ENCODE peak calls at places on chromosomes 4 and X, in seven cellular contexts. A is stimulated activated effector memory CD8-positive, alpha-beta T cell treated with anti-CD3 and anti-CD28 coated beads, Interleukin-12 subunit alpha, Interleukin-12 subunit beta, amount 100 ng/mL, for 72 hours; C is midbrain; Z is stimulated activated CD8-positive, alpha-beta memory T cell treated with anti-CD3 and anti-CD28 coated beads, Interleukin-7, amount 100 ng/mL, for 24 hours; P is activated effector memory CD4-positive, alpha-beta T cell treated with anti-CD3 and anti-CD28 coated beads, Interleukin-2, amount 50 U/mL, for 16 hours; N is WERI-Rb-1; Q is omental fat pad. W is an unnamed sample.

GRCh38 chr4:58935336-58935735 is 1825.2 kb upstream of the IGFBP7 start:
- DNase-seq in A (no peak), N (no peak), C (no peak), P (no peak), Z (no peak), Q (no peak), W (peak)

GRCh38 chrX:38465686-38466085 is 95.7 kb upstream of the TSPAN7 start:
- DNase-seq in Q (no peak), C (no peak), N (no peak), A (no peak), Z (no peak), P (no peak), W (no peak)

GRCh38 chrX:32269877-32270276 is 941.5 kb downstream of the DMD start:
- DNase-seq in C (no peak), P (no peak), N (no peak), Q (no peak), Z (no peak), A (no peak), W (no peak)

GRCh38 chrX:42456301-42456700 is 321.7 kb downstream of the PPP1R2C start:
- DNase-seq in Z (no peak), A (no peak), N (no peak), C (no peak), P (no peak), Q (no peak), W (no peak)

GRCh38 chr4:116073051-116073450 is 959.6 kb upstream of the NDST4 start:
- DNase-seq in Z (no peak), C (no peak), N (no peak), A (no peak), P (no peak), Q (no peak), W (no peak)

GRCh38 chr4:21879187-21879586 is 69.4 kb downstream of the KCNIP4 start:
- DNase-seq in Z (no peak), A (no peak), C (no peak), Q (no peak), P (no peak), N (peak), W (peak)

GRCh38 chr4:145609494-145610427 is 9.4 kb upstream of the MMAA start:
- DNase-seq in C (peak), Z (peak), Q (peak), A (peak), P (peak), N (peak), W (peak)

GRCh38 chrX:72727846-72728245 is 13.7 kb upstream of the PHKA1 start:
- DNase-seq in C (no peak), N (no peak), P (no peak), Z (no peak), A (no peak), Q (no peak), W (no peak)

GRCh38 chrX:39137363-39137954 is 336.2 kb downstream of the MID1IP1 start:
- DNase-seq in Q (no peak), Z (no peak), A (no peak), N (no peak), P (no peak), C (no peak), W (no peak)

GRCh38 chr4:91325495-91325894 is 978.3 kb upstream of the GRID2 start:
- DNase-seq in Q (no peak), N (no peak), P (no peak), Z (no peak), A (no peak), C (no peak), W (peak)

GRCh38 chr4:173509031-173510001 is 20.7 kb downstream of the HAND2 start:
- DNase-seq in A (no peak), P (no peak), C (no peak), N (no peak), Z (no peak), Q (no peak), W (no peak)

GRCh38 chr4:85867281-85867680 is 392.3 kb downstream of the ARHGAP24 start:
- DNase-seq in N (no peak), C (no peak), Q (no peak), A (no peak), Z (no peak), P (no peak), W (no peak)

GRCh38 chr4:173217075-173217474 is 48.5 kb downstream of the GALNT7 start:
- DNase-seq in Q (no peak), Z (no peak), A (no peak), P (no peak), N (no peak), C (no peak), W (no peak)

GRCh38 chr4:44160776-44161377 is 287.7 kb downstream of the KCTD8 start:
- DNase-seq in C (no peak), P (no peak), N (no peak), Q (no peak), Z (no peak), A (no peak), W (no peak)

GRCh38 chrX:51376672-51377071 is 44.0 kb downstream of the NUDT10 start:
- DNase-seq in N (no peak), P (no peak), Z (no peak), A (no peak), Q (no peak), C (no peak), W (no peak)

GRCh38 chr4:31905363-31905762 is 1185.2 kb downstream of the PCDH7 start:
- DNase-seq in N (no peak), Q (no peak), Z (no peak), P (no peak), C (no peak), A (no peak), W (no peak)

GRCh38 chrX:115898382-115899001 is 272.1 kb upstream of the AGTR2 start:
- DNase-seq in A (no peak), N (peak), P (no peak), C (peak), Q (peak), Z (no peak), W (peak)

GRCh38 chr4:161900110-161900509 is 263.7 kb downstream of the FSTL5 start:
- DNase-seq in Q (no peak), P (no peak), Z (no peak), N (no peak), A (no peak), C (no peak), W (no peak)

GRCh38 chrX:144819406-144819805 is 427.9 kb upstream of the SPANXN1 start:
- DNase-seq in P (no peak), N (no peak), C (no peak), A (no peak), Z (no peak), Q (no peak), W (no peak)

GRCh38 chrX:78029663-78030062 is 60.2 kb upstream of the PGAM4 start:
- DNase-seq in A (no peak), P (no peak), C (peak), Q (no peak), N (peak), Z (no peak), W (no peak)

GRCh38 chrX:21700289-21700688 is 42.2 kb upstream of the KLHL34 start:
- DNase-seq in N (peak), C (no peak), P (no peak), A (no peak), Z (no peak), Q (no peak), W (no peak)

GRCh38 chrX:147917700-147918694 is 6.3 kb downstream of the FMR1 start:
- DNase-seq in N (no peak), P (peak), Q (no peak), C (no peak), Z (no peak), A (peak), W (no peak)

GRCh38 chr4:163063891-163064290 is 102.8 kb downstream of the NAF1 start:
- DNase-seq in Q (no peak), P (no peak), Z (no peak), A (no peak), N (no peak), C (no peak), W (no peak)

GRCh38 chr4:26330186-26330787 is 9.5 kb downstream of the RBPJ start:
- DNase-seq in N (no peak), C (peak), Z (no peak), Q (no peak), A (no peak), P (no peak), W (no peak)

GRCh38 chr4:24849662-24850280 is 54.4 kb downstream of the SOD3 start:
- DNase-seq in N (no peak), P (no peak), Z (no peak), A (no peak), C (no peak), Q (no peak), W (no peak)

GRCh38 chr4:176680668-176681067 is 112.1 kb downstream of the VEGFC start:
- DNase-seq in Z (no peak), P (no peak), Q (no peak), C (no peak), A (no peak), N (no peak), W (no peak)

GRCh38 chr4:140483445-140483844 is 14.6 kb downstream of the MGAT4D start:
- DNase-seq in Z (no peak), P (no peak), C (no peak), Q (no peak), N (no peak), A (no peak), W (no peak)

GRCh38 chrX:33831211-33831610 is 300.9 kb downstream of the FAM47A start:
- DNase-seq in Q (no peak), N (no peak), Z (no peak), C (no peak), P (no peak), A (no peak), W (no peak)

GRCh38 chr4:126265880-126266279 is 951.1 kb downstream of the FAT4 start:
- DNase-seq in C (no peak), Z (no peak), A (no peak), Q (no peak), N (no peak), P (no peak), W (no peak)

GRCh38 chr4:109365944-109366343 is 63.5 kb upstream of the COL25A1 start:
- DNase-seq in C (no peak), P (no peak), N (no peak), Q (no peak), A (no peak), Z (no peak), W (no peak)

GRCh38 chr4:53015681-53016080 is 153.6 kb downstream of the RASL11B start:
- DNase-seq in Z (no peak), P (no peak), Q (no peak), A (no peak), C (no peak), N (peak), W (no peak)

GRCh38 chr4:4762909-4763814 is 96.3 kb upstream of the MSX1 start:
- DNase-seq in C (no peak), N (peak), Z (no peak), A (peak), P (peak), Q (no peak), W (no peak)

GRCh38 chr4:156764145-156764544 is 207.5 kb downstream of the PDGFC start:
- DNase-seq in Z (no peak), P (no peak), N (no peak), A (no peak), Q (no peak), C (no peak), W (no peak)

GRCh38 chr4:169070895-169071218 is 60.8 kb upstream of the CBR4 start:
- DNase-seq in C (no peak), Q (no peak), Z (no peak), A (no peak), N (no peak), P (no peak), W (peak)

GRCh38 chr4:185134176-185134869 is 8.7 kb upstream of the SLC25A4 start:
- DNase-seq in C (peak), P (no peak), N (no peak), Z (no peak), A (no peak), Q (no peak), W (peak)

GRCh38 chr4:76850010-76850441 is 47.9 kb downstream of the SOWAHB start:
- DNase-seq in C (no peak), Q (no peak), Z (no peak), N (no peak), A (no peak), P (no peak), W (no peak)

GRCh38 chr4:184383497-184384055 is 90.8 kb downstream of the IRF2 start:
- DNase-seq in Q (no peak), N (no peak), P (no peak), C (no peak), A (no peak), Z (no peak), W (peak)